ENCODE peak calls at places on chromosomes 12 and 14, in five cellular contexts. M, P, V, J and B are unnamed samples. For H3K4me1, the result is how much of the 10 kb centered on the place peaks cover.

GRCh38 chr14:50560929-50561280 is 960 bp downstream of the ATL1 start:
- DNase-seq in P (peak), V (peak), J (peak), M (peak), B (peak)

GRCh38 chr12:68200854-68201253 is 24.8 kb downstream of the IL26 start:
- DNase-seq in J (no peak), M (no peak), V (no peak), P (no peak), B (no peak)

GRCh38 chr12:123058980-123059379 is 78.5 kb downstream of the ARL6IP4 start:
- DNase-seq in P (peak), M (no peak), V (no peak), J (no peak), B (no peak)

GRCh38 chr12:40152783-40153383 is 47.0 kb upstream of the SLC2A13 start:
- DNase-seq in P (peak), J (peak), M (peak), V (peak), B (peak)

GRCh38 chr14:100246809-100247428 is 8.0 kb downstream of the YY1 start:
- DNase-seq in V (no peak), J (no peak), M (no peak), P (peak), B (peak)

GRCh38 chr14:59333668-59334067 is 131.5 kb downstream of the GPR135 start:
- DNase-seq in P (peak), M (no peak), J (no peak), V (no peak), B (peak)

GRCh38 chr12:106739318-106739717 is 35.2 kb upstream of the RIC8B start:
- DNase-seq in V (no peak), J (no peak), P (no peak), M (no peak), B (no peak)

GRCh38 chr12:15164997-15165659 is 56.1 kb downstream of the RERG start:
- DNase-seq in V (no peak), J (no peak), P (peak), M (no peak), B (peak)

GRCh38 chr12:45402288-45402687 is 186.4 kb downstream of the ANO6 start:
- DNase-seq in J (no peak), P (peak), M (no peak), V (no peak), B (no peak)

GRCh38 chr14:22822017-22822618 is 6.9 kb upstream of the SLC7A7 start:
- DNase-seq in P (no peak), V (no peak), J (no peak), M (no peak), B (no peak)

GRCh38 chr14:22821193-22822016 is 6.2 kb upstream of the SLC7A7 start:
- DNase-seq in M (no peak), V (no peak), J (no peak), P (no peak), B (peak)

GRCh38 chr14:22824711-22825359 is 4.9 kb upstream of the MRPL52 start:
- DNase-seq in J (no peak), M (no peak), P (peak), V (no peak), B (no peak)

GRCh38 chr14:22820731-22821130 is 5.5 kb upstream of the SLC7A7 start:
- DNase-seq in V (no peak), M (no peak), J (no peak), P (no peak), B (no peak)

GRCh38 chr14:22822619-22823551 is 6.8 kb upstream of the MRPL52 start:
- DNase-seq in P (peak), J (peak), V (peak), M (peak), B (peak)
- TF ChIP-seq CTCF in P (peak), J (peak), V (peak), M (peak), B (peak)

GRCh38 chr12:6945613-6946012 is 1.8 kb downstream of the C12orf57 start:
- DNase-seq in V (no peak), M (no peak), P (no peak), J (peak), B (no peak)
- H3K4me1 ChIP-seq in V (under half), M (half or more), P (under half), J (half or more), B (under half)

GRCh38 chr12:6843118-6843902 is 2.6 kb downstream of the GNB3 start:
- DNase-seq in J (no peak), V (no peak), M (peak), P (no peak), B (peak)
- TF ChIP-seq CTCF in J (no peak), V (no peak), M (no peak), P (no peak), B (no peak)

GRCh38 chr14:102693006-102693755 is 84.1 kb upstream of the TRAF3 start:
- DNase-seq in M (no peak), J (no peak), V (no peak), P (no peak), B (peak)
- H3K4me1 ChIP-seq in M (half or more), J (under half), V (under half), P (under half), B (half or more)

DNA sequence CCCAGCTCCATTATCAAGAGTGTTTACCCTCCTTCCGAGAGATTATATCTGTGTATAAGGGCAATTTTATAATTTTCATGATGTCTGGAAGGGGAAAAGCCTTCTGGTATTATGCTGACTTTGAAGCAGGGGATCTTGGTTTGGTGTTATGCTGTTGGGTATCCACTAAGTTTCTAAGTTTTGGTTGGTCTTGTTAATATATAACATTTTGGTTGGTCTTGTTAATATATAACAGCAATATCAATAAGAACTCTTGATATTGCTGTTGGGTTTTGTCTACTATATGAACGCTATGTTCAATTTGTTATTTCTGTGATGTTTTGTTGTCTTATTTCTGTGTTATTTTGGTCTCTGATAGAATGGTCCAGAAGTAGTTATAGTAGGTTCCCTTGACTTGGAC is 349.2 kb upstream of the LRFN5 start:
- DNase-seq in J (no peak), V (no peak), M (no peak), P (no peak), B (no peak)
- TF ChIP-seq CTCF in J (no peak), V (no peak), M (no peak), P (no peak), B (no peak)

GRCh38 chr14:76958020-76958965 is 70.2 kb downstream of the IRF2BPL start:
- DNase-seq in M (no peak), V (no peak), J (no peak), P (no peak), B (no peak)
- H3K4me1 ChIP-seq in M (half or more), V (half or more), J (half or more), P (under half), B (half or more)

GRCh38 chr14:22865424-22866215 is 5.9 kb upstream of the LRP10 start:
- DNase-seq in V (no peak), M (no peak), P (no peak), J (peak), B (no peak)
- TF ChIP-seq CTCF in V (no peak), M (no peak), P (no peak), J (no peak), B (peak)

DNA sequence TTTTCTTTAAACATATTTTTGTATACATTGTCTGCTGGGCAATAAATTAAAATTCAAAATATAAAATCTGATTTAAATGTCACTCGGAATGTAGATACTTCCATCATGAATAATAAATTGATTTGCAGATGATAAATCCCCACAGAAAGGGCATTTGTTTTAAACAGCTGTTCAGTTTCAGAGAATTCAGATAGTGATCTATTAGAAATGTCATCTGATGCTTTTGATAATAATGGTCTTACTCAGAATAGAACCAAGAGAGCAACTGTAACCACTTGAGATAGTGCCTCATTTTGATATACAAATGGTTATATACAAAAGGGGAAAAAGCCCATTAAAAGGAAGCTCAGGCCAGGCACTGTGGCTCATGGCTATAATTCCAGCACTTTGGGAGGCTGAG is 43.4 kb downstream of the CDK17 start:
- DNase-seq in P (no peak), M (no peak), V (no peak), J (no peak), B (no peak)
- H3K4me1 ChIP-seq in P (under half), M (half or more), V (under half), J (half or more), B (under half)